ENCODE peak calls at places on chromosomes 3 and 15, in seven cellular contexts. L is GM12891, F is GM12878, E is SK-N-SH, Q is K562, J is HepG2, T is H1. V is an unnamed sample.

GRCh38 chr15:60695713-60696522 is 217.0 kb upstream of the ICE2 start:
- DNase-seq in E (no peak), J (no peak), L (no peak), Q (no peak), T (no peak), F (no peak), V (no peak)

GRCh38 chr3:25266677-25267076 is 161.4 kb upstream of the RARB start:
- DNase-seq in L (no peak), J (no peak), Q (no peak), F (no peak), T (no peak), E (no peak), V (no peak)

GRCh38 chr15:73856458-73857192 is 16.7 kb upstream of the TBC1D21 start:
- DNase-seq in T (no peak), F (no peak), E (peak), J (no peak), L (no peak), Q (no peak), V (no peak)

GRCh38 chr15:40105517-40106202 is 3.0 kb downstream of the BMF start:
- DNase-seq in T (no peak), E (no peak), Q (no peak), L (no peak), F (no peak), J (no peak), V (no peak)

GRCh38 chr15:63596666-63597032 is 538 bp upstream of the FBXL22 start:
- DNase-seq in Q (no peak), T (no peak), J (peak), E (no peak), F (no peak), L (no peak), V (no peak)

GRCh38 chr3:154252759-154253638 is 71.3 kb downstream of the DHX36 start:
- DNase-seq in J (peak), L (peak), E (peak), Q (peak), T (peak), F (peak), V (peak)

GRCh38 chr15:39134282-39134681 is 446.6 kb upstream of the THBS1 start:
- DNase-seq in F (no peak), J (no peak), E (no peak), T (no peak), L (no peak), Q (no peak), V (no peak)

GRCh38 chr15:77649610-77650009 is 16.9 kb upstream of the LINGO1 start:
- DNase-seq in L (no peak), F (no peak), E (no peak), J (no peak), T (no peak), Q (no peak), V (no peak)

GRCh38 chr3:170584585-170585007 is 1.3 kb downstream of the SLC7A14 start:
- DNase-seq in F (no peak), L (peak), Q (peak), E (peak), T (no peak), J (peak), V (no peak)

GRCh38 chr15:55715355-55716076 is 27.4 kb downstream of the PRTG start:
- DNase-seq in L (no peak), E (no peak), F (no peak), Q (no peak), J (no peak), T (no peak), V (no peak)

GRCh38 chr15:52161406-52161966 is 29.7 kb downstream of the GNB5 start:
- DNase-seq in Q (no peak), E (no peak), J (no peak), F (no peak), L (no peak), T (no peak), V (no peak)

GRCh38 chr15:50135123-50135541 is 16.1 kb upstream of the ATP8B4 start:
- DNase-seq in L (no peak), E (no peak), T (no peak), Q (no peak), F (no peak), J (no peak), V (no peak)

GRCh38 chr3:35659808-35660207 is 20.5 kb downstream of the ARPP21 start:
- DNase-seq in E (no peak), L (no peak), T (no peak), Q (no peak), F (no peak), J (peak), V (no peak)

GRCh38 chr3:169772951-169773816 is at the start of gene MYNN:
- DNase-seq in Q (peak), T (peak), F (peak), L (peak), J (peak), E (peak), V (peak)

GRCh38 chr3:37026851-37027250 is 33.5 kb downstream of the MLH1 start:
- DNase-seq in L (no peak), Q (no peak), T (no peak), J (no peak), E (no peak), F (no peak), V (no peak)

GRCh38 chr3:120498947-120499346 is 48.2 kb upstream of the FSTL1 start:
- DNase-seq in E (no peak), L (no peak), T (no peak), F (no peak), Q (no peak), J (no peak), V (no peak)

GRCh38 chr3:39112113-39112512 is 4.6 kb downstream of the TTC21A start:
- DNase-seq in T (no peak), J (no peak), L (no peak), Q (no peak), F (no peak), E (no peak), V (no peak)

GRCh38 chr3:56291244-56291680 is 177.0 kb downstream of the ERC2 start:
- DNase-seq in F (no peak), J (no peak), E (no peak), L (no peak), T (no peak), Q (no peak), V (no peak)

GRCh38 chr3:186152889-186153292 is 44.0 kb upstream of the ETV5 start:
- DNase-seq in T (no peak), Q (no peak), L (peak), J (no peak), F (peak), E (no peak), V (peak)

GRCh38 chr3:133942761-133943535 is 47.3 kb upstream of the RAB6B start:
- DNase-seq in F (no peak), Q (no peak), E (no peak), L (no peak), J (no peak), T (no peak), V (no peak)

GRCh38 chr3:99669879-99670555 is 31.6 kb downstream of the COL8A1 start:
- DNase-seq in Q (no peak), L (no peak), T (no peak), E (no peak), J (no peak), F (no peak), V (no peak)

GRCh38 chr3:161559177-161559998 is 62.8 kb downstream of the OTOL1 start:
- DNase-seq in J (peak), T (peak), F (no peak), Q (peak), E (no peak), L (no peak), V (no peak)

GRCh38 chr3:55897573-55898224 is 410.6 kb upstream of the WNT5A start:
- DNase-seq in L (no peak), T (no peak), F (no peak), E (peak), Q (no peak), J (no peak), V (no peak)

GRCh38 chr15:75502360-75502759 is 50.9 kb upstream of the SIN3A start:
- DNase-seq in J (no peak), L (no peak), Q (no peak), F (no peak), E (no peak), T (no peak), V (no peak)

GRCh38 chr3:187967982-187968381 is 186.0 kb upstream of the LPP start:
- DNase-seq in J (no peak), F (no peak), E (no peak), Q (no peak), L (no peak), T (no peak), V (no peak)

GRCh38 chr15:74906193-74906449 is 530 bp downstream of the FAM219B start:
- DNase-seq in Q (no peak), L (no peak), J (no peak), T (no peak), E (no peak), F (no peak), V (no peak)

GRCh38 chr15:67501177-67501835 is 19.6 kb upstream of the C15orf61 start:
- DNase-seq in J (peak), F (no peak), Q (no peak), E (peak), L (no peak), T (no peak), V (no peak)

GRCh38 chr3:194572131-194572789 is 61.0 kb downstream of the TMEM44 start:
- DNase-seq in J (peak), T (no peak), F (no peak), Q (peak), L (no peak), E (no peak), V (no peak)

GRCh38 chr15:63880019-63880418 is 46.3 kb upstream of the HERC1 start:
- DNase-seq in T (no peak), L (no peak), Q (no peak), E (no peak), J (no peak), F (no peak), V (no peak)

GRCh38 chr15:98878172-98878571 is 129.4 kb downstream of the PGPEP1L start:
- DNase-seq in T (no peak), Q (no peak), L (no peak), F (no peak), E (no peak), J (no peak), V (no peak)

GRCh38 chr3:190194506-190194905 is 73.8 kb upstream of the P3H2 start:
- DNase-seq in F (no peak), E (no peak), J (no peak), Q (no peak), T (no peak), L (no peak), V (no peak)

GRCh38 chr15:66634540-66634939 is 67.5 kb upstream of the SMAD6 start:
- DNase-seq in F (no peak), J (no peak), Q (no peak), T (no peak), L (no peak), E (no peak), V (no peak)

GRCh38 chr3:51340311-51340829 is 44.7 kb upstream of the MANF start:
- DNase-seq in J (peak), Q (no peak), T (no peak), L (no peak), E (no peak), F (no peak), V (no peak)

GRCh38 chr15:29242466-29243242 is 27.0 kb downstream of the NSMCE3 start:
- DNase-seq in L (no peak), T (no peak), F (no peak), Q (no peak), E (no peak), J (no peak), V (no peak)

GRCh38 chr15:42084465-42085235 is 9.7 kb downstream of the PLA2G4D start:
- DNase-seq in E (peak), Q (peak), F (no peak), L (peak), T (peak), J (peak), V (peak)

DNA sequence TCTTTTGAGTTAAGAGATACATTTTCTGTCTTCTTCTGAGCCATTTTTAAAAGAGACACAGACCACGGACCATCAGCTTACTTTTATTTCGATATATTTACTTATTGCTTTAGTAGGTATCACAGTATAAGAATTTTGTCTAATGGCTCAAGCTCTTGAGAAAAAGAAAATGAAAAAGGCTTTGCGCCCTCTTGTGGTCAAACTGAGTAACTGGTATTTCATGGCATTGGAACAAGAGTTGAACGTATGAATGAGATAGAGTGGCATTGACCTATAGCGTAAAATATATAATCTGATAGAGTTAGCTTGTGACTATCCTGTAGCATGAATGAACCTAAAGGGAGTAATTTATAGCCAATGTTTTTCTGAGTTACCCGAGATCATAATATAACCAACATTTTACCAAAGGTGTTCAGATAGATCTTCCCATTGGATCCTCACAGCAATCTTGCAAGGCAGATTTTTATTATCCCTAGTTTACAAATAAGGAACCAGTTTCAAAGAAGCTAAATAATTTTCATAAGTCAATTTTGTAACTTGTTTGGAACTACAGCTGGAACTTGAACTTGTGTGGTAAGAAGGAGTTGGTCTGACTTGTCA is 154.6 kb downstream of the POLR2M start:
- DNase-seq in L (peak), F (peak), J (peak), E (peak), T (no peak), Q (peak), V (no peak)
- TF ChIP-seq POLR2AphosphoS5 in L (no peak), F (no peak), J (no peak), E (no peak), T (no peak), Q (no peak), V (no peak)

DNA sequence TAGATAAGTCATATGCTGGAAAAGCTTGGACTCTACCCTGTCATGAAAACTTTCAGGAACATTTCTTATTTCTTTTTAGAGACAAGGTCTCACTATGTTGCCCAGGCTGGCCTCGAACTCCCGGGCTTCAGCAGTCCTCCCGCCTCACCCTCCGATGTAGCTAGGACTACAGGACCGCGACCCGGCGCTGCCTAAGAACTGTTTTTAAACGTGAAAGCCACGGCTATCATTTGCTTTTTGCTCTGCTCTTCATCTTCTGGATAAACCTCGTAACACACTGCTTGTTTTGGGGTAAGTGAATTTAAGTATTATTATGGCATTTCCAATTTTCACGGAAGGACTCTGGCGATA is 14.3 kb upstream of the CCNL1 start:
- DNase-seq in F (no peak), Q (no peak), E (no peak), T (no peak), L (no peak), J (no peak), V (no peak)
- TF ChIP-seq TAF1 in F (no peak), Q (no peak), E (no peak), T (no peak), L (no peak), J (no peak), V (no peak)

DNA sequence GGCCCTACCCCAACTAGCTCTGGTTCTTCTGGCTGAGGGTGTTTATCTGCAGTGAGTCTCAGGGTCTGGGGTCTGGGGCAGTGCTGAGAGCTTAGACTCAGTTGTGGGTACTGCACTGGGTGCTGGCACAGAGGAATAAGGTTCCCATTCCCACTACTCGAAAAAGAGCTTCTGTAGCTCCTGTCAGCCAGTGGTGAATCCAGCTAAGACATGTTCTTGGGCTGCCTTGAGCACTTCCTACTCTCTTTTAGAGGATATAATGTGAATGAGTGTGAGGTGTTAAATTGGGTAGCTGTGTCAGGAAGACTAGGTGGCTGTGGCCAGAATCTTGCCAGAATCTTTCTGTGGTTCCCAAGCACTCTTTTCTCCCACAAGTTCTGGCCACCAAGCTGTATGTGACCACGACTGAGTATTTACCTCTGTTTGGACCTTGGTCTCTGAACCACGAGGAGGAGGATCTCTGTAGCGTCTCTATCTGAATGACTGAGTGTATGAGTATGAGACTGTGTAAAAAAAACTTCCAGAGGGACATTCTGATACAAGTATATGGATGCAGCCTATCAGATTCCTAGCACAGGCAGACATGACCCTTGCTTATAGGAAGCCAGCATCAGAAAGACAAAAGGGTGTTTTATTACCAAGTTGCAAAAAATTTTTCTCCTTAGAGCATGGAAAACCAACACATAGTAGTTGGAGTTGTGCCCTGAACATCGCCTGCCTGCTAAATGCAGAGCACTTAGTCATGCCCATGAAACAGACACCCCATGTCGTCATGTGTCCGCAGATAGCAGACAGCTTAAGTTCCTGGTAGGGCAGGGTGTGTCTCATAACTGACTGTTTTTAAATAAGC is 30.6 kb downstream of the DAG1 start:
- DNase-seq in F (no peak), E (no peak), T (no peak), J (peak), Q (peak), L (no peak), V (no peak)
- TF ChIP-seq POLR2AphosphoS5 in F (no peak), E (peak), T (no peak), J (peak), Q (peak), L (no peak), V (no peak)

DNA sequence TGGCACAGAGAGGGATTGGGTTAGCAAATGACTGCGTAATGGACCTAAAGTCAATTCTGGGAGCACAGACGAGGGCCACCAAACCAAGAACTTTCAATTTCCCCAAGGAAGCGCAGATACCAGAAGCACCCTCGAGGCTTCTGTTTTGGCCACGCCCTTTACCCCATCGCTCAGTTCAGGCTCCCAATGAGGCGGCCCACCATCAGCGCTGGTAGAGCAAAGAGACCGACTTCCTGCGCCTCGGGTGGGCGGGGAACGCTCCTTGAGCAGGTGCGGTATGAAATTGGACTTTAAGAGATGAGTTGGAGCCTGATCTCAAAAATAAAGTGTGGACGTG is 603 bp upstream of the SPSB4 start:
- DNase-seq in T (no peak), E (no peak), L (no peak), Q (no peak), F (no peak), J (no peak), V (no peak)
- TF ChIP-seq TAF1 in T (no peak), E (no peak), L (no peak), Q (no peak), F (no peak), J (no peak), V (no peak)

GRCh38 chr3:167287308-167287707 is 92.8 kb downstream of the ZBBX start:
- DNase-seq in F (no peak), E (no peak), J (no peak), L (no peak), T (no peak), Q (no peak), V (no peak)

GRCh38 chr3:167289435-167289834 is 90.7 kb downstream of the ZBBX start:
- DNase-seq in L (no peak), Q (no peak), T (no peak), E (no peak), F (no peak), J (no peak), V (no peak)

GRCh38 chr3:167288737-167289136 is 91.4 kb downstream of the ZBBX start:
- DNase-seq in F (no peak), T (no peak), Q (no peak), E (no peak), J (no peak), L (no peak), V (no peak)
- TF ChIP-seq POLR2AphosphoS5 in F (no peak), T (no peak), Q (no peak), E (no peak), J (no peak), L (no peak), V (no peak)

GRCh38 chr3:41024031-41024836 is 175.1 kb upstream of the CTNNB1 start:
- DNase-seq in F (no peak), L (no peak), J (no peak), T (no peak), Q (no peak), E (no peak), V (no peak)

GRCh38 chr3:41029356-41029755 is 169.9 kb upstream of the CTNNB1 start:
- DNase-seq in Q (no peak), J (no peak), L (no peak), F (no peak), T (no peak), E (no peak), V (no peak)

GRCh38 chr3:41026394-41027177 is 172.7 kb upstream of the CTNNB1 start:
- DNase-seq in L (no peak), F (no peak), T (no peak), Q (peak), E (peak), J (peak), V (no peak)
- TF ChIP-seq TAF1 in L (no peak), F (no peak), T (no peak), Q (no peak), E (no peak), J (no peak), V (no peak)

GRCh38 chr15:58748787-58749531 is 548 bp downstream of the ADAM10 start:
- DNase-seq in L (peak), E (peak), F (no peak), J (peak), Q (peak), T (no peak), V (peak)
- TF ChIP-seq POLR2AphosphoS5 in L (no peak), E (no peak), F (peak), J (peak), Q (no peak), T (peak), V (no peak)

GRCh38 chr3:126546549-126547239 is 12.0 kb downstream of the C3orf22 start:
- DNase-seq in F (no peak), J (no peak), E (peak), L (no peak), Q (no peak), T (no peak), V (no peak)

GRCh38 chr3:126550488-126551051 is 8.2 kb downstream of the C3orf22 start:
- DNase-seq in E (peak), J (no peak), T (no peak), L (no peak), F (no peak), Q (no peak), V (no peak)

GRCh38 chr3:126549861-126550487 is 8.8 kb downstream of the C3orf22 start:
- DNase-seq in T (no peak), E (peak), L (no peak), J (no peak), F (no peak), Q (no peak), V (no peak)

GRCh38 chr3:126551066-126551838 is 7.5 kb downstream of the C3orf22 start:
- DNase-seq in L (no peak), F (no peak), Q (no peak), E (peak), J (no peak), T (no peak), V (no peak)

GRCh38 chr3:126548556-126549466 is 9.9 kb downstream of the C3orf22 start:
- DNase-seq in J (no peak), L (no peak), Q (no peak), F (no peak), T (no peak), E (peak), V (no peak)
- TF ChIP-seq TAF1 in J (no peak), L (no peak), Q (no peak), F (no peak), T (no peak), E (no peak), V (no peak)